ENCODE peak calls at places on chromosomes 3 and 15, in ten cellular contexts. One of them, this sample, is unnamed.

GRCh38 chr3:14804835-14805780 is 13.7 kb upstream of the FGD5 start:
- DNase-seq in mucosa of gallbladder: no peak
- DNase-seq in spleen: peak
- DNase-seq in CMK: peak
- DNase-seq in Caki2: peak
- DNase-seq in activated gamma-delta T cell treated with anti-CD3 and anti-CD28 coated beads, Interleukin-2, amount 50 U/mL, for 16 hours: no peak
- DNase-seq in CD4-positive, alpha-beta T cell: no peak
- DNase-seq in endothelial cell of umbilical vein: peak
- DNase-seq in fibroblast of lung: peak
- DNase-seq in left kidney: no peak
- DNase-seq in this sample: no peak

GRCh38 chr3:42500091-42500490 is 2.4 kb upstream of the VIPR1 start:
- DNase-seq in left kidney: no peak
- DNase-seq in endothelial cell of umbilical vein: no peak
- DNase-seq in Caki2: no peak
- DNase-seq in spleen: peak
- DNase-seq in activated gamma-delta T cell treated with anti-CD3 and anti-CD28 coated beads, Interleukin-2, amount 50 U/mL, for 16 hours: no peak
- DNase-seq in mucosa of gallbladder: no peak
- DNase-seq in CD4-positive, alpha-beta T cell: no peak
- DNase-seq in fibroblast of lung: no peak
- DNase-seq in CMK: no peak
- DNase-seq in this sample: no peak

GRCh38 chr15:67590191-67590590 is 47.7 kb downstream of the MAP2K5 start:
- DNase-seq in left kidney: no peak
- DNase-seq in mucosa of gallbladder: no peak
- DNase-seq in Caki2: no peak
- DNase-seq in fibroblast of lung: no peak
- DNase-seq in activated gamma-delta T cell treated with anti-CD3 and anti-CD28 coated beads, Interleukin-2, amount 50 U/mL, for 16 hours: no peak
- DNase-seq in CMK: no peak
- DNase-seq in CD4-positive, alpha-beta T cell: no peak
- DNase-seq in endothelial cell of umbilical vein: no peak
- DNase-seq in spleen: no peak
- DNase-seq in this sample: no peak

GRCh38 chr3:17469520-17469919 is 272.9 kb downstream of the TBC1D5 start:
- DNase-seq in fibroblast of lung: no peak
- DNase-seq in mucosa of gallbladder: no peak
- DNase-seq in CD4-positive, alpha-beta T cell: no peak
- DNase-seq in left kidney: peak
- DNase-seq in endothelial cell of umbilical vein: no peak
- DNase-seq in spleen: no peak
- DNase-seq in CMK: no peak
- DNase-seq in Caki2: no peak
- DNase-seq in activated gamma-delta T cell treated with anti-CD3 and anti-CD28 coated beads, Interleukin-2, amount 50 U/mL, for 16 hours: no peak
- DNase-seq in this sample: no peak

GRCh38 chr3:47441796-47442551 is 33.8 kb downstream of the SCAP start:
- DNase-seq in fibroblast of lung: no peak
- DNase-seq in CMK: no peak
- DNase-seq in mucosa of gallbladder: peak
- DNase-seq in endothelial cell of umbilical vein: no peak
- DNase-seq in spleen: no peak
- DNase-seq in activated gamma-delta T cell treated with anti-CD3 and anti-CD28 coated beads, Interleukin-2, amount 50 U/mL, for 16 hours: no peak
- DNase-seq in Caki2: no peak
- DNase-seq in CD4-positive, alpha-beta T cell: no peak
- DNase-seq in left kidney: no peak
- DNase-seq in this sample: no peak

GRCh38 chr15:39918688-39919385 is 1.2 kb downstream of the GPR176 start:
- DNase-seq in mucosa of gallbladder: no peak
- DNase-seq in CMK: no peak
- DNase-seq in activated gamma-delta T cell treated with anti-CD3 and anti-CD28 coated beads, Interleukin-2, amount 50 U/mL, for 16 hours: no peak
- DNase-seq in endothelial cell of umbilical vein: peak
- DNase-seq in spleen: no peak
- DNase-seq in CD4-positive, alpha-beta T cell: no peak
- DNase-seq in fibroblast of lung: peak
- DNase-seq in left kidney: peak
- DNase-seq in Caki2: peak
- DNase-seq in this sample: peak

GRCh38 chr15:70643783-70644125 is 119.6 kb downstream of the UACA start:
- DNase-seq in CD4-positive, alpha-beta T cell: no peak
- DNase-seq in CMK: no peak
- DNase-seq in left kidney: no peak
- DNase-seq in fibroblast of lung: peak
- DNase-seq in endothelial cell of umbilical vein: no peak
- DNase-seq in mucosa of gallbladder: no peak
- DNase-seq in Caki2: peak
- DNase-seq in activated gamma-delta T cell treated with anti-CD3 and anti-CD28 coated beads, Interleukin-2, amount 50 U/mL, for 16 hours: no peak
- DNase-seq in spleen: no peak
- DNase-seq in this sample: peak

GRCh38 chr3:50627407-50628051 is 10.6 kb downstream of the MAPKAPK3 start:
- DNase-seq in Caki2: peak
- DNase-seq in CMK: no peak
- DNase-seq in CD4-positive, alpha-beta T cell: no peak
- DNase-seq in activated gamma-delta T cell treated with anti-CD3 and anti-CD28 coated beads, Interleukin-2, amount 50 U/mL, for 16 hours: no peak
- DNase-seq in mucosa of gallbladder: no peak
- DNase-seq in left kidney: peak
- DNase-seq in spleen: no peak
- DNase-seq in fibroblast of lung: peak
- DNase-seq in endothelial cell of umbilical vein: peak
- DNase-seq in this sample: peak

GRCh38 chr15:35697549-35698299 is 151.8 kb upstream of the DPH6 start:
- DNase-seq in endothelial cell of umbilical vein: peak
- DNase-seq in Caki2: peak
- DNase-seq in CMK: no peak
- DNase-seq in activated gamma-delta T cell treated with anti-CD3 and anti-CD28 coated beads, Interleukin-2, amount 50 U/mL, for 16 hours: no peak
- DNase-seq in mucosa of gallbladder: no peak
- DNase-seq in CD4-positive, alpha-beta T cell: no peak
- DNase-seq in left kidney: peak
- DNase-seq in spleen: no peak
- DNase-seq in fibroblast of lung: peak
- DNase-seq in this sample: no peak

GRCh38 chr3:78906245-78906644 is 861.6 kb downstream of the ROBO1 start:
- DNase-seq in Caki2: no peak
- DNase-seq in CMK: no peak
- DNase-seq in CD4-positive, alpha-beta T cell: no peak
- DNase-seq in mucosa of gallbladder: no peak
- DNase-seq in endothelial cell of umbilical vein: no peak
- DNase-seq in spleen: no peak
- DNase-seq in activated gamma-delta T cell treated with anti-CD3 and anti-CD28 coated beads, Interleukin-2, amount 50 U/mL, for 16 hours: no peak
- DNase-seq in fibroblast of lung: no peak
- DNase-seq in left kidney: no peak
- DNase-seq in this sample: no peak

GRCh38 chr3:69212411-69213160 is 90.2 kb upstream of the LMOD3 start:
- DNase-seq in activated gamma-delta T cell treated with anti-CD3 and anti-CD28 coated beads, Interleukin-2, amount 50 U/mL, for 16 hours: no peak
- DNase-seq in mucosa of gallbladder: no peak
- DNase-seq in Caki2: peak
- DNase-seq in CD4-positive, alpha-beta T cell: no peak
- DNase-seq in left kidney: no peak
- DNase-seq in endothelial cell of umbilical vein: peak
- DNase-seq in CMK: no peak
- DNase-seq in spleen: no peak
- DNase-seq in fibroblast of lung: peak
- DNase-seq in this sample: no peak

GRCh38 chr3:183485585-183485984 is 57.2 kb upstream of the MCF2L2 start:
- DNase-seq in spleen: no peak
- DNase-seq in activated gamma-delta T cell treated with anti-CD3 and anti-CD28 coated beads, Interleukin-2, amount 50 U/mL, for 16 hours: no peak
- DNase-seq in endothelial cell of umbilical vein: no peak
- DNase-seq in fibroblast of lung: no peak
- DNase-seq in mucosa of gallbladder: no peak
- DNase-seq in Caki2: no peak
- DNase-seq in left kidney: no peak
- DNase-seq in CD4-positive, alpha-beta T cell: no peak
- DNase-seq in CMK: no peak
- DNase-seq in this sample: no peak

GRCh38 chr3:11634081-11634635 is 9.6 kb downstream of the VGLL4 start:
- DNase-seq in Caki2: no peak
- DNase-seq in endothelial cell of umbilical vein: peak
- DNase-seq in fibroblast of lung: no peak
- DNase-seq in CMK: peak
- DNase-seq in spleen: no peak
- DNase-seq in CD4-positive, alpha-beta T cell: no peak
- DNase-seq in left kidney: no peak
- DNase-seq in activated gamma-delta T cell treated with anti-CD3 and anti-CD28 coated beads, Interleukin-2, amount 50 U/mL, for 16 hours: no peak
- DNase-seq in mucosa of gallbladder: no peak
- DNase-seq in this sample: no peak

GRCh38 chr15:68797589-68798377 is 22.9 kb downstream of the ANP32A start:
- DNase-seq in CMK: no peak
- DNase-seq in fibroblast of lung: no peak
- DNase-seq in endothelial cell of umbilical vein: no peak
- DNase-seq in mucosa of gallbladder: no peak
- DNase-seq in spleen: no peak
- DNase-seq in activated gamma-delta T cell treated with anti-CD3 and anti-CD28 coated beads, Interleukin-2, amount 50 U/mL, for 16 hours: no peak
- DNase-seq in Caki2: no peak
- DNase-seq in left kidney: peak
- DNase-seq in CD4-positive, alpha-beta T cell: no peak
- DNase-seq in this sample: no peak

GRCh38 chr3:134201201-134202130 is 49.2 kb downstream of the RYK start:
- DNase-seq in Caki2: peak
- DNase-seq in left kidney: no peak
- DNase-seq in activated gamma-delta T cell treated with anti-CD3 and anti-CD28 coated beads, Interleukin-2, amount 50 U/mL, for 16 hours: no peak
- DNase-seq in spleen: no peak
- DNase-seq in CMK: no peak
- DNase-seq in fibroblast of lung: peak
- DNase-seq in endothelial cell of umbilical vein: peak
- DNase-seq in CD4-positive, alpha-beta T cell: no peak
- DNase-seq in mucosa of gallbladder: no peak
- DNase-seq in this sample: peak

GRCh38 chr3:150078983-150079739 is 108.5 kb upstream of the PFN2 start:
- DNase-seq in fibroblast of lung: peak
- DNase-seq in Caki2: peak
- DNase-seq in activated gamma-delta T cell treated with anti-CD3 and anti-CD28 coated beads, Interleukin-2, amount 50 U/mL, for 16 hours: no peak
- DNase-seq in endothelial cell of umbilical vein: no peak
- DNase-seq in mucosa of gallbladder: peak
- DNase-seq in left kidney: peak
- DNase-seq in CMK: no peak
- DNase-seq in CD4-positive, alpha-beta T cell: no peak
- DNase-seq in spleen: no peak
- DNase-seq in this sample: peak

GRCh38 chr3:134615743-134616142 is 35.1 kb downstream of the KY start:
- DNase-seq in left kidney: no peak
- DNase-seq in fibroblast of lung: no peak
- DNase-seq in mucosa of gallbladder: no peak
- DNase-seq in activated gamma-delta T cell treated with anti-CD3 and anti-CD28 coated beads, Interleukin-2, amount 50 U/mL, for 16 hours: no peak
- DNase-seq in spleen: no peak
- DNase-seq in endothelial cell of umbilical vein: no peak
- DNase-seq in Caki2: no peak
- DNase-seq in CD4-positive, alpha-beta T cell: no peak
- DNase-seq in CMK: no peak
- DNase-seq in this sample: no peak

GRCh38 chr15:77031376-77032050 is 36.6 kb downstream of the PSTPIP1 start:
- DNase-seq in CMK: no peak
- DNase-seq in activated gamma-delta T cell treated with anti-CD3 and anti-CD28 coated beads, Interleukin-2, amount 50 U/mL, for 16 hours: no peak
- DNase-seq in mucosa of gallbladder: no peak
- DNase-seq in Caki2: no peak
- DNase-seq in spleen: peak
- DNase-seq in CD4-positive, alpha-beta T cell: no peak
- DNase-seq in fibroblast of lung: no peak
- DNase-seq in left kidney: peak
- DNase-seq in endothelial cell of umbilical vein: no peak
- DNase-seq in this sample: no peak

GRCh38 chr3:119434703-119435102 is 28.7 kb downstream of the TMEM39A start:
- DNase-seq in left kidney: no peak
- DNase-seq in Caki2: no peak
- DNase-seq in CMK: no peak
- DNase-seq in mucosa of gallbladder: no peak
- DNase-seq in CD4-positive, alpha-beta T cell: no peak
- DNase-seq in activated gamma-delta T cell treated with anti-CD3 and anti-CD28 coated beads, Interleukin-2, amount 50 U/mL, for 16 hours: no peak
- DNase-seq in spleen: no peak
- DNase-seq in endothelial cell of umbilical vein: no peak
- DNase-seq in fibroblast of lung: no peak
- DNase-seq in this sample: no peak

GRCh38 chr15:70494861-70495571 is 268.3 kb downstream of the UACA start:
- DNase-seq in CD4-positive, alpha-beta T cell: no peak
- DNase-seq in spleen: peak
- DNase-seq in endothelial cell of umbilical vein: peak
- DNase-seq in activated gamma-delta T cell treated with anti-CD3 and anti-CD28 coated beads, Interleukin-2, amount 50 U/mL, for 16 hours: no peak
- DNase-seq in Caki2: peak
- DNase-seq in CMK: no peak
- DNase-seq in mucosa of gallbladder: no peak
- DNase-seq in fibroblast of lung: peak
- DNase-seq in left kidney: peak
- DNase-seq in this sample: peak

GRCh38 chr3:153910387-153910786 is 210.8 kb upstream of the ARHGEF26 start:
- DNase-seq in spleen: no peak
- DNase-seq in mucosa of gallbladder: no peak
- DNase-seq in CD4-positive, alpha-beta T cell: no peak
- DNase-seq in left kidney: peak
- DNase-seq in endothelial cell of umbilical vein: no peak
- DNase-seq in Caki2: peak
- DNase-seq in CMK: no peak
- DNase-seq in fibroblast of lung: no peak
- DNase-seq in activated gamma-delta T cell treated with anti-CD3 and anti-CD28 coated beads, Interleukin-2, amount 50 U/mL, for 16 hours: no peak
- DNase-seq in this sample: no peak

GRCh38 chr3:113626513-113627371 is 69.7 kb downstream of the USF3 start:
- DNase-seq in CMK: peak
- DNase-seq in fibroblast of lung: peak
- DNase-seq in spleen: peak
- DNase-seq in CD4-positive, alpha-beta T cell: no peak
- DNase-seq in activated gamma-delta T cell treated with anti-CD3 and anti-CD28 coated beads, Interleukin-2, amount 50 U/mL, for 16 hours: no peak
- DNase-seq in Caki2: peak
- DNase-seq in mucosa of gallbladder: peak
- DNase-seq in endothelial cell of umbilical vein: peak
- DNase-seq in left kidney: peak
- DNase-seq in this sample: peak

GRCh38 chr3:104920512-104920911 is 446.2 kb upstream of the ALCAM start:
- DNase-seq in spleen: no peak
- DNase-seq in CD4-positive, alpha-beta T cell: no peak
- DNase-seq in left kidney: no peak
- DNase-seq in activated gamma-delta T cell treated with anti-CD3 and anti-CD28 coated beads, Interleukin-2, amount 50 U/mL, for 16 hours: no peak
- DNase-seq in mucosa of gallbladder: no peak
- DNase-seq in Caki2: no peak
- DNase-seq in CMK: no peak
- DNase-seq in endothelial cell of umbilical vein: no peak
- DNase-seq in fibroblast of lung: no peak
- DNase-seq in this sample: no peak

GRCh38 chr3:65875395-65876027 is 163.2 kb downstream of the MAGI1 start:
- DNase-seq in spleen: no peak
- DNase-seq in endothelial cell of umbilical vein: no peak
- DNase-seq in CMK: no peak
- DNase-seq in fibroblast of lung: no peak
- DNase-seq in left kidney: no peak
- DNase-seq in activated gamma-delta T cell treated with anti-CD3 and anti-CD28 coated beads, Interleukin-2, amount 50 U/mL, for 16 hours: no peak
- DNase-seq in CD4-positive, alpha-beta T cell: no peak
- DNase-seq in Caki2: no peak
- DNase-seq in mucosa of gallbladder: peak
- DNase-seq in this sample: no peak

This sample was measured in amniotic stem cell.